ENCODE peak calls at places on chromosomes 13 and 19, in five cellular contexts. A, V, J, O and Y are unnamed samples.

GRCh38 chr19:4007836-4008539 is 452 bp downstream of the PIAS4 start:
- DNase-seq in A (peak), V (no peak), J (peak), O (no peak), Y (no peak)

GRCh38 chr13:66926851-66927524 is 303.1 kb downstream of the PCDH9 start:
- DNase-seq in A (no peak), V (no peak), J (no peak), O (no peak), Y (no peak)

GRCh38 chr19:44800461-44800860 is 8.4 kb upstream of the BCAM start:
- DNase-seq in A (peak), V (peak), J (peak), O (no peak), Y (peak)

GRCh38 chr19:2550431-2551171 is 74.7 kb downstream of the GADD45B start:
- DNase-seq in A (no peak), V (peak), J (peak), O (no peak), Y (no peak)

GRCh38 chr19:16367269-16367683 is 42.6 kb downstream of the KLF2 start:
- DNase-seq in A (no peak), V (peak), J (no peak), O (no peak), Y (no peak)

GRCh38 chr19:42423462-42424344 is 3.5 kb downstream of the LIPE start:
- DNase-seq in A (peak), V (peak), J (peak), O (peak), Y (peak)

GRCh38 chr19:45591004-45591637 is 6.5 kb upstream of the OPA3 start:
- DNase-seq in A (peak), V (peak), J (peak), O (no peak), Y (no peak)

GRCh38 chr13:62119739-62120700 is 704.4 kb upstream of the PCDH20 start:
- DNase-seq in A (no peak), V (no peak), J (peak), O (no peak), Y (no peak)

GRCh38 chr19:10553087-10553667 is 9.5 kb downstream of the ATG4D start:
- DNase-seq in A (no peak), V (no peak), J (no peak), O (no peak), Y (no peak)

GRCh38 chr19:50705422-50706019 is 14.1 kb downstream of the SHANK1 start:
- DNase-seq in A (no peak), V (no peak), J (peak), O (peak), Y (no peak)

GRCh38 chr19:10971107-10971715 is 10.4 kb downstream of the SMARCA4 start:
- DNase-seq in A (no peak), V (no peak), J (peak), O (no peak), Y (no peak)

GRCh38 chr13:34031629-34032028 is 213.7 kb downstream of the RFC3 start:
- DNase-seq in A (no peak), V (no peak), J (no peak), O (no peak), Y (no peak)

GRCh38 chr19:55683449-55684261 is 8.6 kb downstream of the EPN1 start:
- DNase-seq in A (peak), V (no peak), J (no peak), O (no peak), Y (no peak)

GRCh38 chr19:34269968-34270621 is 15.7 kb downstream of the GARRE1 start:
- DNase-seq in A (peak), V (no peak), J (peak), O (no peak), Y (peak)

GRCh38 chr13:33644607-33645543 is 173.1 kb upstream of the RFC3 start:
- DNase-seq in A (no peak), V (no peak), J (no peak), O (no peak), Y (peak)

GRCh38 chr13:72911988-72912387 is 130.1 kb downstream of the PIBF1 start:
- DNase-seq in A (peak), V (no peak), J (no peak), O (no peak), Y (no peak)

GRCh38 chr13:51315658-51316057 is 23.8 kb upstream of the SERPINE3 start:
- DNase-seq in A (no peak), V (no peak), J (no peak), O (no peak), Y (no peak)

GRCh38 chr19:572891-573825 is 762 bp downstream of the BSG start:
- DNase-seq in A (peak), V (no peak), J (peak), O (no peak), Y (no peak)

GRCh38 chr19:863305-863620 is 3.8 kb downstream of the CFD start:
- DNase-seq in A (no peak), V (no peak), J (no peak), O (no peak), Y (no peak)

GRCh38 chr19:16017138-16017490 is 59.2 kb upstream of the TPM4 start:
- DNase-seq in A (no peak), V (peak), J (no peak), O (no peak), Y (no peak)

GRCh38 chr13:86020350-86021002 is 221.3 kb upstream of the SLITRK6 start:
- DNase-seq in A (peak), V (no peak), J (no peak), O (no peak), Y (no peak)

GRCh38 chr13:26482451-26483197 is 74.9 kb upstream of the WASF3 start:
- DNase-seq in A (peak), V (no peak), J (peak), O (peak), Y (peak)

GRCh38 chr19:10872551-10873107 is 1.3 kb downstream of the CARM1 start:
- DNase-seq in A (no peak), V (no peak), J (no peak), O (no peak), Y (no peak)

GRCh38 chr13:99382428-99383133 is 75.4 kb upstream of the GPR183 start:
- DNase-seq in A (peak), V (no peak), J (no peak), O (no peak), Y (no peak)

GRCh38 chr19:10567696-10568443 is 909 bp downstream of the CDKN2D start:
- DNase-seq in A (no peak), V (no peak), J (peak), O (no peak), Y (no peak)

GRCh38 chr13:40169476-40169875 is 497.0 kb downstream of the FOXO1 start:
- DNase-seq in A (no peak), V (no peak), J (no peak), O (no peak), Y (no peak)

GRCh38 chr13:41577437-41577836 is 120.1 kb downstream of the RGCC start:
- DNase-seq in A (no peak), V (no peak), J (no peak), O (no peak), Y (peak)

GRCh38 chr19:30388819-30389218 is 16.6 kb downstream of the ZNF536 start:
- DNase-seq in A (no peak), V (no peak), J (no peak), O (no peak), Y (no peak)